ENCODE peak calls at places on chromosomes 13 and 19, in seven cellular contexts. One of them, this sample, is unnamed.

GRCh38 chr13:20408181-20408580 is 117.5 kb downstream of the CRYL1 start:
- DNase-seq in GM12878: no peak
- DNase-seq in SK-N-SH: no peak
- DNase-seq in H1: no peak
- DNase-seq in K562: no peak
- DNase-seq in HCT116: no peak
- DNase-seq in HepG2: no peak
- DNase-seq in this sample: peak

GRCh38 chr13:111210488-111210887 is 95.4 kb downstream of the ARHGEF7 start:
- DNase-seq in GM12878: no peak
- DNase-seq in SK-N-SH: no peak
- DNase-seq in H1: no peak
- DNase-seq in K562: no peak
- DNase-seq in HCT116: no peak
- DNase-seq in HepG2: no peak
- DNase-seq in this sample: no peak

GRCh38 chr13:66264976-66265375 is 965.2 kb downstream of the PCDH9 start:
- DNase-seq in GM12878: no peak
- DNase-seq in SK-N-SH: no peak
- DNase-seq in H1: no peak
- DNase-seq in K562: no peak
- DNase-seq in HCT116: no peak
- DNase-seq in HepG2: no peak
- DNase-seq in this sample: no peak

GRCh38 chr13:64591981-64592380 is 2638.2 kb downstream of the PCDH9 start:
- DNase-seq in GM12878: no peak
- DNase-seq in SK-N-SH: no peak
- DNase-seq in H1: no peak
- DNase-seq in K562: no peak
- DNase-seq in HCT116: no peak
- DNase-seq in HepG2: no peak
- DNase-seq in this sample: no peak

GRCh38 chr13:98454389-98454881 is 122.5 kb downstream of the STK24 start:
- DNase-seq in GM12878: no peak
- DNase-seq in SK-N-SH: no peak
- DNase-seq in H1: no peak
- DNase-seq in K562: no peak
- DNase-seq in HCT116: no peak
- DNase-seq in HepG2: peak
- DNase-seq in this sample: peak

GRCh38 chr19:45153339-45154063 is 7.3 kb downstream of the NKPD1 start:
- DNase-seq in GM12878: no peak
- DNase-seq in SK-N-SH: peak
- DNase-seq in H1: peak
- DNase-seq in K562: peak
- DNase-seq in HCT116: no peak
- DNase-seq in HepG2: no peak
- DNase-seq in this sample: no peak

GRCh38 chr13:105847532-105848295 is 687.7 kb downstream of the EFNB2 start:
- DNase-seq in GM12878: no peak
- DNase-seq in SK-N-SH: peak
- DNase-seq in H1: no peak
- DNase-seq in K562: no peak
- DNase-seq in HCT116: no peak
- DNase-seq in HepG2: no peak
- DNase-seq in this sample: peak

GRCh38 chr13:43872181-43872580 is 7.4 kb downstream of the CCDC122 start:
- DNase-seq in GM12878: no peak
- DNase-seq in SK-N-SH: no peak
- DNase-seq in H1: no peak
- DNase-seq in K562: no peak
- DNase-seq in HCT116: no peak
- DNase-seq in HepG2: no peak
- DNase-seq in this sample: no peak

GRCh38 chr19:42140125-42140754 is 8.0 kb upstream of the POU2F2 start:
- DNase-seq in GM12878: no peak
- DNase-seq in SK-N-SH: no peak
- DNase-seq in H1: peak
- DNase-seq in K562: peak
- DNase-seq in HCT116: no peak
- DNase-seq in HepG2: peak
- DNase-seq in this sample: peak

GRCh38 chr13:36829753-36830152 is 10.7 kb downstream of the RFXAP start:
- DNase-seq in GM12878: no peak
- DNase-seq in SK-N-SH: peak
- DNase-seq in H1: no peak
- DNase-seq in K562: no peak
- DNase-seq in HCT116: no peak
- DNase-seq in HepG2: no peak
- DNase-seq in this sample: no peak

GRCh38 chr13:70668983-70669382 is 560.7 kb upstream of the KLHL1 start:
- DNase-seq in GM12878: no peak
- DNase-seq in SK-N-SH: no peak
- DNase-seq in H1: no peak
- DNase-seq in K562: no peak
- DNase-seq in HCT116: no peak
- DNase-seq in HepG2: peak
- DNase-seq in this sample: no peak

GRCh38 chr13:31035162-31035951 is 102.9 kb downstream of the TEX26 start:
- DNase-seq in GM12878: no peak
- DNase-seq in SK-N-SH: peak
- DNase-seq in H1: no peak
- DNase-seq in K562: no peak
- DNase-seq in HCT116: no peak
- DNase-seq in HepG2: no peak
- DNase-seq in this sample: no peak

GRCh38 chr19:49799798-49800376 is 13.2 kb downstream of the FUZ start:
- DNase-seq in GM12878: no peak
- DNase-seq in SK-N-SH: no peak
- DNase-seq in H1: peak
- DNase-seq in K562: no peak
- DNase-seq in HCT116: no peak
- DNase-seq in HepG2: no peak
- DNase-seq in this sample: no peak

GRCh38 chr13:31767175-31767900 is 28.0 kb downstream of the RXFP2 start:
- DNase-seq in GM12878: no peak
- DNase-seq in SK-N-SH: no peak
- DNase-seq in H1: no peak
- DNase-seq in K562: no peak
- DNase-seq in HCT116: no peak
- DNase-seq in HepG2: no peak
- DNase-seq in this sample: no peak

GRCh38 chr19:23957660-23958281 is 43.1 kb downstream of the ZNF726 start:
- DNase-seq in GM12878: no peak
- DNase-seq in SK-N-SH: no peak
- DNase-seq in H1: no peak
- DNase-seq in K562: no peak
- DNase-seq in HCT116: peak
- DNase-seq in HepG2: no peak
- DNase-seq in this sample: no peak
- TF ChIP-seq JUND in GM12878: no peak
- TF ChIP-seq JUND in SK-N-SH: no peak
- TF ChIP-seq JUND in H1: no peak
- TF ChIP-seq JUND in K562: no peak
- TF ChIP-seq JUND in HCT116: no peak
- TF ChIP-seq JUND in HepG2: no peak
- TF ChIP-seq JUND in this sample: no peak

DNA sequence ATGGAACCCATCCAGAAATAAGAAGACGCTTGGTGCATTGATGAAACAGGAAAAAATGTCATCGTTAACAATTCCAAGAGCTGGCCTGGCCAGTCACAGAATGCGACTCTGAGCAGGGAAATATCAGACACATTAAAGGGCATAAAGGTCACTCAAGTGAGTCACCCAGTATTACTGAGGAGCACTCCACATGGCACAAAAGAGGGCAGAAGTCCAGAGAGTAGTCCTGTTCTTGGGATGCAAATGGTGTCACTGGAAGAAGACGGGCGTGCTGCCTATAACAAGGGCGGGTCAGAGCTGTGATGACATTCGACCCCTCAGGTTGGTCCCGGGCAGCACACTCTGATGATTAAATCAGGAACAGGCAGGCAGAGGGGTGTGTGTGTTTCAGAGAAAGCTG is 720.3 kb downstream of the UQCRFS1 start:
- DNase-seq in GM12878: no peak
- DNase-seq in SK-N-SH: no peak
- DNase-seq in H1: no peak
- DNase-seq in K562: no peak
- DNase-seq in HCT116: no peak
- DNase-seq in HepG2: no peak
- DNase-seq in this sample: no peak
- TF ChIP-seq JUND in GM12878: no peak
- TF ChIP-seq JUND in SK-N-SH: no peak
- TF ChIP-seq JUND in H1: no peak
- TF ChIP-seq JUND in K562: no peak
- TF ChIP-seq JUND in HCT116: no peak
- TF ChIP-seq JUND in HepG2: no peak
- TF ChIP-seq JUND in this sample: no peak

GRCh38 chr13:26962671-26963070 is 202.1 kb upstream of the GPR12 start:
- DNase-seq in GM12878: no peak
- DNase-seq in SK-N-SH: no peak
- DNase-seq in H1: no peak
- DNase-seq in K562: no peak
- DNase-seq in HCT116: no peak
- DNase-seq in HepG2: no peak
- DNase-seq in this sample: no peak

GRCh38 chr13:26965976-26966375 is 205.4 kb upstream of the GPR12 start:
- DNase-seq in GM12878: no peak
- DNase-seq in SK-N-SH: no peak
- DNase-seq in H1: no peak
- DNase-seq in K562: no peak
- DNase-seq in HCT116: no peak
- DNase-seq in HepG2: no peak
- DNase-seq in this sample: no peak

GRCh38 chr13:26965058-26965380 is 204.4 kb upstream of the GPR12 start:
- DNase-seq in GM12878: no peak
- DNase-seq in SK-N-SH: no peak
- DNase-seq in H1: no peak
- DNase-seq in K562: no peak
- DNase-seq in HCT116: no peak
- DNase-seq in HepG2: no peak
- DNase-seq in this sample: no peak

GRCh38 chr13:26961890-26962615 is 201.5 kb upstream of the GPR12 start:
- DNase-seq in GM12878: no peak
- DNase-seq in SK-N-SH: no peak
- DNase-seq in H1: no peak
- DNase-seq in K562: peak
- DNase-seq in HCT116: no peak
- DNase-seq in HepG2: peak
- DNase-seq in this sample: no peak

GRCh38 chr13:26964278-26965057 is 203.9 kb upstream of the GPR12 start:
- DNase-seq in GM12878: no peak
- DNase-seq in SK-N-SH: no peak
- DNase-seq in H1: no peak
- DNase-seq in K562: no peak
- DNase-seq in HCT116: no peak
- DNase-seq in HepG2: no peak
- DNase-seq in this sample: no peak
- TF ChIP-seq JUND in GM12878: no peak
- TF ChIP-seq JUND in SK-N-SH: no peak
- TF ChIP-seq JUND in H1: no peak
- TF ChIP-seq JUND in K562: no peak
- TF ChIP-seq JUND in HCT116: no peak
- TF ChIP-seq JUND in HepG2: no peak
- TF ChIP-seq JUND in this sample: no peak

GRCh38 chr19:46776927-46777911 is 11.2 kb downstream of the SLC1A5 start:
- DNase-seq in GM12878: no peak
- DNase-seq in SK-N-SH: peak
- DNase-seq in H1: peak
- DNase-seq in K562: peak
- DNase-seq in HCT116: no peak
- DNase-seq in HepG2: no peak
- DNase-seq in this sample: no peak
- TF ChIP-seq JUND in GM12878: no peak
- TF ChIP-seq JUND in SK-N-SH: no peak
- TF ChIP-seq JUND in H1: no peak
- TF ChIP-seq JUND in K562: no peak
- TF ChIP-seq JUND in HCT116: no peak
- TF ChIP-seq JUND in HepG2: no peak
- TF ChIP-seq JUND in this sample: no peak

GRCh38 chr19:17524651-17525050 is 13.2 kb downstream of the PGLS start:
- DNase-seq in GM12878: no peak
- DNase-seq in SK-N-SH: no peak
- DNase-seq in H1: no peak
- DNase-seq in K562: no peak
- DNase-seq in HCT116: no peak
- DNase-seq in HepG2: no peak
- DNase-seq in this sample: no peak

GRCh38 chr19:17525141-17525540 is 13.7 kb downstream of the PGLS start:
- DNase-seq in GM12878: no peak
- DNase-seq in SK-N-SH: no peak
- DNase-seq in H1: no peak
- DNase-seq in K562: no peak
- DNase-seq in HCT116: no peak
- DNase-seq in HepG2: no peak
- DNase-seq in this sample: no peak

GRCh38 chr19:17519967-17520366 is 8.5 kb downstream of the PGLS start:
- DNase-seq in GM12878: no peak
- DNase-seq in SK-N-SH: no peak
- DNase-seq in H1: no peak
- DNase-seq in K562: no peak
- DNase-seq in HCT116: no peak
- DNase-seq in HepG2: no peak
- DNase-seq in this sample: no peak

GRCh38 chr19:17520865-17521264 is 9.4 kb downstream of the PGLS start:
- DNase-seq in GM12878: no peak
- DNase-seq in SK-N-SH: no peak
- DNase-seq in H1: no peak
- DNase-seq in K562: no peak
- DNase-seq in HCT116: no peak
- DNase-seq in HepG2: no peak
- DNase-seq in this sample: no peak

DNA sequence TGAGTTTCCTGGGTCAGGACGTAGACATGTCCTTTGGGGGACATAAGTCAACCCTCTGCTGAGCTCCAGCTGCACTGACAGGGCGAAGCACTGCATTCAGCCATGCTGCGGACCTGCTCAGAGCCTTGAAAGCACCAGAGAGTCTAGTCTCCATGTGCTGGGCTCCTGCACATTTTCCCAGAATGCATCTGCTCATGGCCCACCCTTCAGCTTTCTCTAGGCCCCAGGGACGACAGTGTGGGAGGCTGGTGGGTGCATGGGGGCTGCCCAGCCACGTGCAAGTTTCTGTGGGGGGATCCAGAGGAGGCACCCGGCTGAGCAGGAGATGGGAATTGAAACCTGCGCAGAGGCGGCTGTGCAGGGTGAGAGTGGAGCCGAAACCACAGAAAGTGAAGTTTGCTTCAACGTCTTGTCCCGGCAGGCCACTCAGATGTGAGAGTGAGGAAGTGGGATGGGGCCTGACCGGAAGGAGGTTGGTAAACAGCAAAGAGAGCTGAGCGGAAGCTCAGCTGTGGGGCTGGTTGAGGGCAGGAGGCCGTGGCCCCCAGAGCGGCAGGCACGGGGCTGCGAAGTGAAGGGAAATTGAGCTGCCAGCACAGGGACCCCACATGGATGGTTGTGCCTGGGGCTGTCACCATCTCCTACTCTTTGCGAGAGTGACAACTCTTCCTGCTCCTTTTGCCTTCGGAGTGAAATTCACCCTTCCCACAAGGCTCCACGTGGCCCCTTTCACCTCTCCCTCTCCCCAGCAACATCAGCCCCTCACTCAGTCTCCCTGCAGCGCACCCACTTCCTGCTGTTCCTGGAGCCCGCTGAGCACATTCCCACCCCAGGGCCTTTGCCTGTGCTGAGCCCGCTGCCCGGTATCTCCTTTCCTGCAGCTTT is 11.8 kb downstream of the PGLS start:
- DNase-seq in GM12878: peak
- DNase-seq in SK-N-SH: no peak
- DNase-seq in H1: no peak
- DNase-seq in K562: no peak
- DNase-seq in HCT116: no peak
- DNase-seq in HepG2: no peak
- DNase-seq in this sample: no peak
- TF ChIP-seq JUND in GM12878: no peak
- TF ChIP-seq JUND in SK-N-SH: no peak
- TF ChIP-seq JUND in H1: no peak
- TF ChIP-seq JUND in K562: no peak
- TF ChIP-seq JUND in HCT116: no peak
- TF ChIP-seq JUND in HepG2: no peak
- TF ChIP-seq JUND in this sample: no peak